ENCODE peak calls at places on chromosome 1, in eight cellular contexts. R is NCI-H69; J is stimulated activated naive B cell treated with anti-CD40 and anti-IgM and Interleukin-4, amounts not matched to agents 10 μg/mL and 1 μg/mL and 100 μg/mL, for 72 hours; A is endothelial cell of umbilical vein; V is mucosa of gallbladder; O is glomerular endothelial cell; G is hepatic stellate cell; C is amygdala. H is an unnamed sample.
A peak's percentile ranks its signal among the peaks of the same experiment; 100 is the strongest.

GRCh38 chr1:36768486-36769178 is 265.7 kb downstream of the GRIK3 start:
- DNase-seq in A (no peak), V (no peak), R (peak; percentile 90), O (no peak), C (no peak), G (no peak), J (no peak), H (no peak)

GRCh38 chr1:60958001-60958400 is 124.4 kb upstream of the NFIA start:
- DNase-seq in R (no peak), G (no peak), V (no peak), A (peak; percentile 81), C (no peak), J (no peak), O (no peak), H (no peak)

GRCh38 chr1:21939650-21940374 is 2.7 kb upstream of the HSPG2 start:
- DNase-seq in A (peak; percentile 98), C (peak; percentile 6), J (no peak), R (peak; percentile 54), G (peak; percentile 83), O (peak; percentile 94), V (peak; percentile 84), H (peak; percentile 98)

GRCh38 chr1:11692899-11693590 is 1.5 kb downstream of the DRAXIN start:
- DNase-seq in V (no peak), C (no peak), G (peak; percentile 88), O (peak; percentile 52), R (peak; percentile 25), J (no peak), A (peak; percentile 87), H (peak; percentile 36)

GRCh38 chr1:238485062-238485905 is 594.6 kb upstream of the ZP4 start:
- DNase-seq in V (no peak), O (no peak), R (peak; percentile 21), J (no peak), G (no peak), C (no peak), A (no peak), H (peak; percentile 61)

GRCh38 chr1:182889997-182890396 is 50.9 kb downstream of the DHX9 start:
- DNase-seq in J (no peak), R (peak; percentile 31), V (no peak), C (no peak), A (no peak), O (no peak), G (no peak), H (peak; percentile 20)

GRCh38 chr1:244322791-244323521 is 128.8 kb downstream of the ADSS2 start:
- DNase-seq in R (no peak), O (peak; percentile 100), G (peak; percentile 80), J (no peak), A (peak; percentile 99), V (peak; percentile 83), C (no peak), H (peak; percentile 98)

GRCh38 chr1:40423264-40423642 is 27.0 kb upstream of the ZFP69B start:
- DNase-seq in V (no peak), J (no peak), G (no peak), R (no peak), A (no peak), O (no peak), C (no peak), H (no peak)

GRCh38 chr1:182248721-182249120 is 142.9 kb downstream of the GLUL start:
- DNase-seq in R (no peak), G (no peak), J (no peak), O (no peak), A (no peak), C (no peak), V (no peak), H (no peak)